ENCODE peak calls at places on chromosome 2, in five cellular contexts. One of them, this sample, is unnamed.
A peak's percentile ranks its signal among the peaks of the same experiment; 100 is the strongest.

GRCh38 chr2:97844311-97844859 is 131.0 kb downstream of the ZAP70 start:
- DNase-seq in T-helper 2 cell: no peak
- DNase-seq in neuronal stem cell: no peak
- DNase-seq in colonic mucosa: no peak
- DNase-seq in Caki2: no peak
- DNase-seq in this sample: peak; percentile 60

GRCh38 chr2:120269076-120269744 is 16.6 kb downstream of the RALB start:
- DNase-seq in T-helper 2 cell: no peak
- DNase-seq in neuronal stem cell: no peak
- DNase-seq in colonic mucosa: no peak
- DNase-seq in Caki2: no peak
- DNase-seq in this sample: no peak

GRCh38 chr2:173149491-173149890 is 73.8 kb downstream of the MAP3K20 start:
- DNase-seq in neuronal stem cell: no peak
- DNase-seq in Caki2: no peak
- DNase-seq in T-helper 2 cell: no peak
- DNase-seq in colonic mucosa: no peak
- DNase-seq in this sample: no peak

GRCh38 chr2:113940891-113941290 is 51.0 kb downstream of the ACTR3 start:
- DNase-seq in Caki2: no peak
- DNase-seq in T-helper 2 cell: no peak
- DNase-seq in colonic mucosa: no peak
- DNase-seq in neuronal stem cell: no peak
- DNase-seq in this sample: no peak

GRCh38 chr2:235106874-235107639 is 155.2 kb downstream of the SH3BP4 start:
- DNase-seq in T-helper 2 cell: no peak
- DNase-seq in neuronal stem cell: peak; percentile 62
- DNase-seq in colonic mucosa: peak; percentile 70
- DNase-seq in Caki2: peak; percentile 49
- DNase-seq in this sample: no peak

GRCh38 chr2:36376319-36376765 is 20.8 kb downstream of the CRIM1 start:
- DNase-seq in T-helper 2 cell: no peak
- DNase-seq in Caki2: no peak
- DNase-seq in colonic mucosa: peak; percentile 90
- DNase-seq in neuronal stem cell: no peak
- DNase-seq in this sample: no peak

GRCh38 chr2:70706026-70706795 is 61.8 kb downstream of the ADD2 start:
- DNase-seq in T-helper 2 cell: no peak
- DNase-seq in Caki2: no peak
- DNase-seq in neuronal stem cell: no peak
- DNase-seq in colonic mucosa: no peak
- DNase-seq in this sample: no peak

GRCh38 chr2:228458364-228458763 is 276.9 kb upstream of the SPHKAP start:
- DNase-seq in colonic mucosa: no peak
- DNase-seq in Caki2: no peak
- DNase-seq in T-helper 2 cell: no peak
- DNase-seq in neuronal stem cell: no peak
- DNase-seq in this sample: no peak

GRCh38 chr2:144320491-144320890 is 199.4 kb downstream of the ZEB2 start:
- DNase-seq in Caki2: no peak
- DNase-seq in neuronal stem cell: no peak
- DNase-seq in T-helper 2 cell: peak; percentile 19
- DNase-seq in colonic mucosa: no peak
- DNase-seq in this sample: no peak

GRCh38 chr2:160278889-160279196 is 78.8 kb upstream of the ITGB6 start:
- DNase-seq in neuronal stem cell: no peak
- DNase-seq in colonic mucosa: no peak
- DNase-seq in T-helper 2 cell: no peak
- DNase-seq in Caki2: no peak
- DNase-seq in this sample: no peak

GRCh38 chr2:230942920-230943896 is 18.2 kb upstream of the GPR55 start:
- DNase-seq in colonic mucosa: no peak
- DNase-seq in Caki2: no peak
- DNase-seq in T-helper 2 cell: no peak
- DNase-seq in neuronal stem cell: no peak
- DNase-seq in this sample: no peak

GRCh38 chr2:64632855-64633819 is 20.6 kb downstream of the SERTAD2 start:
- DNase-seq in Caki2: no peak
- DNase-seq in colonic mucosa: no peak
- DNase-seq in T-helper 2 cell: no peak
- DNase-seq in neuronal stem cell: no peak
- DNase-seq in this sample: no peak

GRCh38 chr2:21276163-21276562 is 152.4 kb downstream of the TDRD15 start:
- DNase-seq in colonic mucosa: peak; percentile 71
- DNase-seq in Caki2: no peak
- DNase-seq in T-helper 2 cell: no peak
- DNase-seq in neuronal stem cell: no peak
- DNase-seq in this sample: no peak

GRCh38 chr2:101305492-101306123 is 2.9 kb downstream of the RNF149 start:
- DNase-seq in colonic mucosa: no peak
- DNase-seq in T-helper 2 cell: no peak
- DNase-seq in neuronal stem cell: no peak
- DNase-seq in Caki2: no peak
- DNase-seq in this sample: no peak

GRCh38 chr2:67463810-67464209 is 66.7 kb downstream of the ETAA1 start:
- DNase-seq in neuronal stem cell: no peak
- DNase-seq in colonic mucosa: no peak
- DNase-seq in Caki2: peak; percentile 88
- DNase-seq in T-helper 2 cell: no peak
- DNase-seq in this sample: no peak

GRCh38 chr2:154402138-154402714 is 296.3 kb upstream of the KCNJ3 start:
- DNase-seq in Caki2: peak; percentile 13
- DNase-seq in colonic mucosa: no peak
- DNase-seq in neuronal stem cell: peak; percentile 1
- DNase-seq in T-helper 2 cell: no peak
- DNase-seq in this sample: no peak

GRCh38 chr2:32752952-32753351 is 125.1 kb downstream of the TTC27 start:
- DNase-seq in colonic mucosa: no peak
- DNase-seq in Caki2: no peak
- DNase-seq in neuronal stem cell: no peak
- DNase-seq in T-helper 2 cell: no peak
- DNase-seq in this sample: no peak

GRCh38 chr2:102606353-102606752 is 13.0 kb upstream of the SLC9A2 start:
- DNase-seq in T-helper 2 cell: no peak
- DNase-seq in colonic mucosa: no peak
- DNase-seq in Caki2: peak; percentile 14
- DNase-seq in neuronal stem cell: no peak
- DNase-seq in this sample: no peak

GRCh38 chr2:239363946-239364637 is 36.7 kb downstream of the HDAC4 start:
- DNase-seq in T-helper 2 cell: no peak
- DNase-seq in neuronal stem cell: no peak
- DNase-seq in colonic mucosa: no peak
- DNase-seq in Caki2: no peak
- DNase-seq in this sample: no peak

GRCh38 chr2:200747668-200748618 is 63.8 kb upstream of the BZW1 start:
- DNase-seq in T-helper 2 cell: no peak
- DNase-seq in Caki2: no peak
- DNase-seq in neuronal stem cell: no peak
- DNase-seq in colonic mucosa: peak; percentile 43
- DNase-seq in this sample: no peak

GRCh38 chr2:109457366-109457765 is 156.4 kb downstream of the SEPTIN10 start:
- DNase-seq in Caki2: no peak
- DNase-seq in colonic mucosa: no peak
- DNase-seq in T-helper 2 cell: no peak
- DNase-seq in neuronal stem cell: no peak
- DNase-seq in this sample: no peak

GRCh38 chr2:27095745-27096651 is 9.4 kb downstream of the KHK start:
- DNase-seq in T-helper 2 cell: no peak
- DNase-seq in neuronal stem cell: no peak
- DNase-seq in colonic mucosa: peak; percentile 58
- DNase-seq in Caki2: peak; percentile 14
- DNase-seq in this sample: peak; percentile 38

GRCh38 chr2:58870704-58871103 is 629.6 kb upstream of the FANCL start:
- DNase-seq in T-helper 2 cell: no peak
- DNase-seq in colonic mucosa: no peak
- DNase-seq in neuronal stem cell: no peak
- DNase-seq in Caki2: peak; percentile 18
- DNase-seq in this sample: no peak

GRCh38 chr2:99624682-99625081 is 134.9 kb upstream of the REV1 start:
- DNase-seq in neuronal stem cell: no peak
- DNase-seq in Caki2: no peak
- DNase-seq in T-helper 2 cell: no peak
- DNase-seq in colonic mucosa: no peak
- DNase-seq in this sample: no peak

GRCh38 chr2:76641506-76641905 is 880.7 kb downstream of the LRRTM4 start:
- DNase-seq in neuronal stem cell: no peak
- DNase-seq in Caki2: no peak
- DNase-seq in colonic mucosa: no peak
- DNase-seq in T-helper 2 cell: no peak
- DNase-seq in this sample: no peak

GRCh38 chr2:234425923-234426603 is 70.8 kb downstream of the ARL4C start:
- DNase-seq in colonic mucosa: peak; percentile 51
- DNase-seq in Caki2: no peak
- DNase-seq in T-helper 2 cell: peak; percentile 77
- DNase-seq in neuronal stem cell: no peak
- DNase-seq in this sample: no peak

GRCh38 chr2:12816379-12817306 is 99.9 kb downstream of the TRIB2 start:
- DNase-seq in Caki2: no peak
- DNase-seq in T-helper 2 cell: no peak
- DNase-seq in neuronal stem cell: no peak
- DNase-seq in colonic mucosa: no peak
- DNase-seq in this sample: no peak

GRCh38 chr2:223668302-223668998 is 66.3 kb upstream of the SCG2 start:
- DNase-seq in colonic mucosa: no peak
- DNase-seq in neuronal stem cell: no peak
- DNase-seq in Caki2: no peak
- DNase-seq in T-helper 2 cell: no peak
- DNase-seq in this sample: no peak

GRCh38 chr2:171763602-171764001 is 76.3 kb downstream of the DYNC1I2 start:
- DNase-seq in neuronal stem cell: no peak
- DNase-seq in Caki2: no peak
- DNase-seq in colonic mucosa: no peak
- DNase-seq in T-helper 2 cell: no peak
- DNase-seq in this sample: no peak

GRCh38 chr2:3563521-3563976 is 5.4 kb upstream of the RNASEH1 start:
- DNase-seq in T-helper 2 cell: no peak
- DNase-seq in Caki2: no peak
- DNase-seq in colonic mucosa: no peak
- DNase-seq in neuronal stem cell: no peak
- DNase-seq in this sample: no peak

GRCh38 chr2:171216631-171217030 is 55.9 kb upstream of the TLK1 start:
- DNase-seq in T-helper 2 cell: no peak
- DNase-seq in Caki2: no peak
- DNase-seq in colonic mucosa: no peak
- DNase-seq in neuronal stem cell: no peak
- DNase-seq in this sample: no peak

GRCh38 chr2:176561706-176562105 is 292.5 kb downstream of the MTX2 start:
- DNase-seq in Caki2: peak; percentile 23
- DNase-seq in T-helper 2 cell: no peak
- DNase-seq in neuronal stem cell: no peak
- DNase-seq in colonic mucosa: no peak
- DNase-seq in this sample: no peak